ENCODE peak calls at places on chromosomes 4 and X, in four cellular contexts. One of them, this sample, is unnamed.

GRCh38 chrX:2500681-2501151 is at the start of the genes DHRSX and ZBED1:
- DNase-seq in activated CD4-positive, alpha-beta T cell treated with anti-CD3 and anti-CD28 coated beads, Interleukin-2, amount 50 U/mL, for 4 hours: peak
- DNase-seq in occipital lobe: no peak
- DNase-seq in HTR-8/SVneo: peak
- DNase-seq in this sample: peak

GRCh38 chr4:168440442-168441264 is 39.6 kb downstream of the DDX60L start:
- DNase-seq in activated CD4-positive, alpha-beta T cell treated with anti-CD3 and anti-CD28 coated beads, Interleukin-2, amount 50 U/mL, for 4 hours: no peak
- DNase-seq in occipital lobe: no peak
- DNase-seq in HTR-8/SVneo: peak
- DNase-seq in this sample: no peak

GRCh38 chr4:175614880-175615279 is 197.2 kb downstream of the GPM6A start:
- DNase-seq in activated CD4-positive, alpha-beta T cell treated with anti-CD3 and anti-CD28 coated beads, Interleukin-2, amount 50 U/mL, for 4 hours: no peak
- DNase-seq in occipital lobe: no peak
- DNase-seq in HTR-8/SVneo: no peak
- DNase-seq in this sample: no peak

GRCh38 chr4:77031544-77031943 is 44.2 kb downstream of the CCNI start:
- DNase-seq in activated CD4-positive, alpha-beta T cell treated with anti-CD3 and anti-CD28 coated beads, Interleukin-2, amount 50 U/mL, for 4 hours: no peak
- DNase-seq in occipital lobe: no peak
- DNase-seq in HTR-8/SVneo: no peak
- DNase-seq in this sample: no peak

GRCh38 chrX:134908235-134908834 is 82.5 kb upstream of the SMIM10 start:
- DNase-seq in activated CD4-positive, alpha-beta T cell treated with anti-CD3 and anti-CD28 coated beads, Interleukin-2, amount 50 U/mL, for 4 hours: no peak
- DNase-seq in occipital lobe: no peak
- DNase-seq in HTR-8/SVneo: no peak
- DNase-seq in this sample: no peak

GRCh38 chrX:1491851-1492349 is 39.2 kb upstream of the ASMTL start:
- DNase-seq in activated CD4-positive, alpha-beta T cell treated with anti-CD3 and anti-CD28 coated beads, Interleukin-2, amount 50 U/mL, for 4 hours: no peak
- DNase-seq in occipital lobe: no peak
- DNase-seq in HTR-8/SVneo: peak
- DNase-seq in this sample: peak

GRCh38 chrX:39112143-39112542 is 310.9 kb downstream of the MID1IP1 start:
- DNase-seq in activated CD4-positive, alpha-beta T cell treated with anti-CD3 and anti-CD28 coated beads, Interleukin-2, amount 50 U/mL, for 4 hours: no peak
- DNase-seq in occipital lobe: no peak
- DNase-seq in HTR-8/SVneo: no peak
- DNase-seq in this sample: no peak

GRCh38 chrX:107597264-107597663 is 31.0 kb upstream of the PRPS1 start:
- DNase-seq in activated CD4-positive, alpha-beta T cell treated with anti-CD3 and anti-CD28 coated beads, Interleukin-2, amount 50 U/mL, for 4 hours: no peak
- DNase-seq in occipital lobe: no peak
- DNase-seq in HTR-8/SVneo: no peak
- DNase-seq in this sample: no peak

GRCh38 chrX:39907964-39908616 is 189.7 kb downstream of the BCOR start:
- DNase-seq in activated CD4-positive, alpha-beta T cell treated with anti-CD3 and anti-CD28 coated beads, Interleukin-2, amount 50 U/mL, for 4 hours: no peak
- DNase-seq in occipital lobe: no peak
- DNase-seq in HTR-8/SVneo: peak
- DNase-seq in this sample: no peak

GRCh38 chrX:50204364-50204899 is at the start of gene CCNB3:
- DNase-seq in activated CD4-positive, alpha-beta T cell treated with anti-CD3 and anti-CD28 coated beads, Interleukin-2, amount 50 U/mL, for 4 hours: peak
- DNase-seq in occipital lobe: peak
- DNase-seq in HTR-8/SVneo: peak
- DNase-seq in this sample: peak

GRCh38 chr4:61201562-61202099 is 1.5 kb downstream of the ADGRL3 start:
- DNase-seq in activated CD4-positive, alpha-beta T cell treated with anti-CD3 and anti-CD28 coated beads, Interleukin-2, amount 50 U/mL, for 4 hours: no peak
- DNase-seq in occipital lobe: no peak
- DNase-seq in HTR-8/SVneo: peak
- DNase-seq in this sample: peak

GRCh38 chr4:26484538-26484937 is 5.7 kb downstream of the CCKAR start:
- DNase-seq in activated CD4-positive, alpha-beta T cell treated with anti-CD3 and anti-CD28 coated beads, Interleukin-2, amount 50 U/mL, for 4 hours: no peak
- DNase-seq in occipital lobe: no peak
- DNase-seq in HTR-8/SVneo: no peak
- DNase-seq in this sample: no peak

GRCh38 chrX:20294284-20294683 is 27.6 kb upstream of the RPS6KA3 start:
- DNase-seq in activated CD4-positive, alpha-beta T cell treated with anti-CD3 and anti-CD28 coated beads, Interleukin-2, amount 50 U/mL, for 4 hours: no peak
- DNase-seq in occipital lobe: no peak
- DNase-seq in HTR-8/SVneo: no peak
- DNase-seq in this sample: no peak

GRCh38 chr4:174524242-174524641 is 2.0 kb upstream of the HPGD start:
- DNase-seq in activated CD4-positive, alpha-beta T cell treated with anti-CD3 and anti-CD28 coated beads, Interleukin-2, amount 50 U/mL, for 4 hours: no peak
- DNase-seq in occipital lobe: no peak
- DNase-seq in HTR-8/SVneo: no peak
- DNase-seq in this sample: no peak

GRCh38 chr4:123699823-123700822 is 303.5 kb downstream of the SPRY1 start:
- DNase-seq in activated CD4-positive, alpha-beta T cell treated with anti-CD3 and anti-CD28 coated beads, Interleukin-2, amount 50 U/mL, for 4 hours: no peak
- DNase-seq in occipital lobe: no peak
- DNase-seq in HTR-8/SVneo: peak
- DNase-seq in this sample: no peak

GRCh38 chr4:109410226-109410625 is 23.4 kb upstream of the SEC24B start:
- DNase-seq in activated CD4-positive, alpha-beta T cell treated with anti-CD3 and anti-CD28 coated beads, Interleukin-2, amount 50 U/mL, for 4 hours: no peak
- DNase-seq in occipital lobe: no peak
- DNase-seq in HTR-8/SVneo: no peak
- DNase-seq in this sample: no peak

GRCh38 chrX:104195489-104196084 is 29.3 kb downstream of the FAM199X start:
- DNase-seq in activated CD4-positive, alpha-beta T cell treated with anti-CD3 and anti-CD28 coated beads, Interleukin-2, amount 50 U/mL, for 4 hours: no peak
- DNase-seq in occipital lobe: no peak
- DNase-seq in HTR-8/SVneo: no peak
- DNase-seq in this sample: peak

GRCh38 chrX:19906293-19906692 is 18.9 kb upstream of the SH3KBP1 start:
- DNase-seq in activated CD4-positive, alpha-beta T cell treated with anti-CD3 and anti-CD28 coated beads, Interleukin-2, amount 50 U/mL, for 4 hours: no peak
- DNase-seq in occipital lobe: no peak
- DNase-seq in HTR-8/SVneo: no peak
- DNase-seq in this sample: no peak

GRCh38 chr4:88054909-88055308 is 47.5 kb downstream of the PKD2 start:
- DNase-seq in activated CD4-positive, alpha-beta T cell treated with anti-CD3 and anti-CD28 coated beads, Interleukin-2, amount 50 U/mL, for 4 hours: no peak
- DNase-seq in occipital lobe: no peak
- DNase-seq in HTR-8/SVneo: peak
- DNase-seq in this sample: peak

GRCh38 chr4:99402765-99403164 is 32.4 kb downstream of the ADH7 start:
- DNase-seq in activated CD4-positive, alpha-beta T cell treated with anti-CD3 and anti-CD28 coated beads, Interleukin-2, amount 50 U/mL, for 4 hours: no peak
- DNase-seq in occipital lobe: no peak
- DNase-seq in HTR-8/SVneo: no peak
- DNase-seq in this sample: no peak

This sample was measured in D341Med.